ENCODE peak calls at places on chromosomes 16 and 17, in nine cellular contexts. P is sigmoid colon, B is bronchial epithelial cell, F is fibroblast of the aortic adventitia, Q is GM12865, C is NB4, A is D721Med, G is neural progenitor cell, R is A549. W is an unnamed sample.

GRCh38 chr16:83296505-83296904 is 511.3 kb upstream of the HSBP1 start:
- DNase-seq in A (no peak), C (no peak), Q (no peak), P (no peak), F (no peak), R (no peak), B (no peak), G (no peak), W (no peak)

GRCh38 chr17:75077490-75078096 is 10.2 kb upstream of the SLC16A5 start:
- DNase-seq in C (no peak), G (no peak), P (peak; percentile 89), A (no peak), Q (peak; percentile 84), B (no peak), R (no peak), F (no peak), W (peak; percentile 84)

GRCh38 chr16:85401917-85402766 is 211.0 kb upstream of the GSE1 start:
- DNase-seq in Q (no peak), F (no peak), R (no peak), B (no peak), C (no peak), G (no peak), P (peak; percentile 54), A (no peak), W (no peak)

GRCh38 chr17:48522990-48523389 is 7.8 kb downstream of the HOXB1 start:
- DNase-seq in P (no peak), B (no peak), A (no peak), F (peak; percentile 44), G (no peak), R (no peak), C (peak; percentile 19), Q (no peak), W (no peak)

GRCh38 chr16:47503936-47504335 is 42.8 kb downstream of the PHKB start:
- DNase-seq in B (peak; percentile 62), Q (no peak), A (no peak), F (no peak), P (no peak), C (peak; percentile 35), R (no peak), G (no peak), W (no peak)

GRCh38 chr17:63293310-63293709 is 152.8 kb downstream of the CYB561 start:
- DNase-seq in Q (no peak), F (peak; percentile 77), G (no peak), R (no peak), B (no peak), P (no peak), A (no peak), C (no peak), W (no peak)

GRCh38 chr17:64061157-64061898 is 40.9 kb upstream of the ICAM2 start:
- DNase-seq in F (peak; percentile 79), C (no peak), R (no peak), A (no peak), Q (peak; percentile 83), G (no peak), B (peak; percentile 85), P (no peak), W (peak; percentile 69)

GRCh38 chr16:359871-360697 is 7.6 kb upstream of the AXIN1 start:
- DNase-seq in F (no peak), G (peak; percentile 78), R (no peak), B (no peak), Q (no peak), P (no peak), A (peak; percentile 89), C (no peak), W (no peak)

GRCh38 chr16:86532526-86532815 is 22.1 kb downstream of the FOXF1 start:
- DNase-seq in G (no peak), Q (no peak), F (no peak), A (no peak), R (no peak), B (no peak), C (no peak), P (peak; percentile 62), W (no peak)

GRCh38 chr16:86219655-86220445 is 290.5 kb upstream of the FOXF1 start:
- DNase-seq in B (no peak), C (no peak), G (no peak), F (no peak), P (peak; percentile 62), A (no peak), R (no peak), Q (no peak), W (no peak)

GRCh38 chr17:75762513-75763268 is 2.3 kb downstream of the GALK1 start:
- DNase-seq in G (no peak), F (no peak), A (no peak), B (peak; percentile 41), P (no peak), Q (no peak), R (no peak), C (no peak), W (no peak)

GRCh38 chr16:58829096-58829495 is 95.0 kb upstream of the GOT2 start:
- DNase-seq in A (no peak), Q (no peak), B (no peak), G (no peak), C (peak; percentile 19), F (no peak), P (no peak), R (no peak), W (no peak)

GRCh38 chr17:50364061-50364458 is 8.9 kb downstream of the MRPL27 start:
- DNase-seq in F (no peak), Q (no peak), C (no peak), B (no peak), P (peak; percentile 56), G (no peak), A (no peak), R (no peak), W (no peak)

GRCh38 chr17:50365649-50366393 is 7.2 kb downstream of the MRPL27 start:
- DNase-seq in C (no peak), R (no peak), G (no peak), F (no peak), P (peak; percentile 46), Q (no peak), B (no peak), A (no peak), W (no peak)

GRCh38 chr17:50365165-50365564 is 7.8 kb downstream of the MRPL27 start:
- DNase-seq in P (peak; percentile 26), R (no peak), C (no peak), G (no peak), B (no peak), Q (no peak), F (no peak), A (no peak), W (no peak)

GRCh38 chr17:50363217-50364060 is 9.5 kb downstream of the MRPL27 start:
- DNase-seq in G (peak; percentile 94), A (no peak), R (no peak), F (peak; percentile 52), B (no peak), Q (no peak), C (peak; percentile 30), P (peak; percentile 56), W (no peak)

GRCh38 chr17:50364715-50365114 is 8.3 kb downstream of the MRPL27 start:
- DNase-seq in A (no peak), B (peak; percentile 59), F (no peak), R (no peak), P (peak; percentile 39), G (peak; percentile 26), Q (no peak), C (no peak), W (no peak)
- TF ChIP-seq CTCF in A (no peak), B (peak; percentile 11), F (no peak), R (no peak), P (no peak), G (peak; percentile 12), Q (no peak), C (no peak), W (no peak)

GRCh38 chr16:56245197-56245596 is 53.9 kb downstream of the GNAO1 start:
- DNase-seq in C (no peak), G (no peak), F (no peak), R (no peak), A (no peak), Q (no peak), B (peak; percentile 65), P (no peak), W (no peak)
- TF ChIP-seq CTCF in C (no peak), G (no peak), F (no peak), R (no peak), A (no peak), Q (no peak), B (no peak), P (no peak), W (no peak)

GRCh38 chr16:25135239-25135878 is 23.8 kb downstream of the LCMT1 start:
- DNase-seq in C (no peak), F (peak; percentile 44), P (no peak), G (no peak), A (no peak), B (peak; percentile 58), R (peak; percentile 15), Q (no peak), W (no peak)
- TF ChIP-seq CTCF in C (no peak), F (peak; percentile 26), P (no peak), G (no peak), A (peak; percentile 25), B (peak; percentile 41), R (peak; percentile 15), Q (no peak), W (no peak)

GRCh38 chr16:81314603-81315270 is at the start of gene GAN:
- DNase-seq in B (peak; percentile 90), Q (peak; percentile 97), F (peak; percentile 94), C (peak; percentile 98), A (peak; percentile 23), G (peak; percentile 98), R (peak; percentile 92), P (peak; percentile 98), W (peak; percentile 94)

GRCh38 chr16:81316176-81316496 is 1.4 kb downstream of the GAN start:
- DNase-seq in B (no peak), F (no peak), C (no peak), R (no peak), Q (no peak), G (no peak), A (no peak), P (no peak), W (no peak)

GRCh38 chr16:81313731-81314602 is 795 bp upstream of the GAN start:
- DNase-seq in F (peak; percentile 18), C (no peak), R (no peak), Q (peak; percentile 1), G (peak; percentile 65), P (no peak), B (no peak), A (no peak), W (no peak)

GRCh38 chr16:81318711-81319110 is 3.9 kb downstream of the GAN start:
- DNase-seq in C (no peak), A (no peak), G (peak; percentile 2), Q (no peak), B (no peak), R (no peak), F (no peak), P (no peak), W (no peak)

DNA sequence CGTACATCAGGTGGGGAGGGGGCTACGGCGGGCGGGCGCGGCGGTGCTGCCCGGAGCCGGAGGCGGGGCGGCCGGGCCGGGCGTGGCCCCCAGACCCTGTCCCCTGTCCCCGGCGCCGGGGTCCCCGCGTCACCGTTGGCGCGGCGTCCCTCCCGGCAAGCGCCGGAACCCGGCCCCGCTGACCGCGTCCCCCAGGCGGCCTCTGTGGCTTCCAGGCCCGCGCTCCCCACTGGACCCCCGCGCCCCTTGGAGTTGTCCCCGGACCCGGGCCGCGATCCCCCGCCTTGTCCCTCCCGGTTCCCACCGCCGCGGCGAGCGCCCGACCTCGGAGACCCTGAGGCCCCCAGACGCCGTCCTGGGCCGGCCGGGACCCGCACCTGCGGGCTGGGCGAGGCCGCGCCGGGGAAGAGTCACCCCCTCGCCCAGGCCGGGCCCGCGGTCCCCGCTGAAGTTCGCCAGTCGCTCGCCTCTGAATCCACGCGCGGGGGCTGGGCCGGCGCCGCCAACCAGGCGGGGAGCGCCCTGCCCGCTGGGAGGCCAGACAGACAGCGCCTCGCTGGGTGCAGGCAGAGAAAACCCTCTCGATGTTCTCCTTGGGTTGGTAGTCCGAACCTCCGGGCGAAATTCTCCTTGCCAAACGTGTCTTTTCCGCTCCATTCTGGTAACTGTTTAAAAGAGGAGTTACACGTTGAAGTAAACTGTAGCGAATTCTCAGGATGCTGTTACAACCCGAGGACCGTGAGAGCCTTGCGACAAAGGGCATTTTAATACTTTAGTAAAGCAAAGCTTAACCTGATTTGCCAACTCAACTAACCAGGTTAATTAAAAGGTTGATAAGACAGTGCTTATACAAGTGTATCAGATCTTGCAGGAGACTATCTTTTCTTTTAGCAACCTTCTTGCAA is 761 bp downstream of the GAN start:
- DNase-seq in G (peak; percentile 45), F (peak; percentile 46), A (no peak), P (peak; percentile 79), Q (peak; percentile 53), B (peak; percentile 42), C (peak; percentile 69), R (peak; percentile 25), W (peak; percentile 61)
- TF ChIP-seq CTCF in G (no peak), F (peak; percentile 23), A (no peak), P (peak; percentile 18), Q (no peak), B (peak; percentile 15), C (no peak), R (no peak), W (no peak)

W was measured in GM13976.